ENCODE peak calls at places on chromosomes 7 and 10, in nine cellular contexts. K, A, D, M, I, L, Q, P and W are unnamed samples.
A peak's percentile ranks its signal among the peaks of the same experiment; 100 is the strongest.

GRCh38 chr10:124496150-124496549 is 34.5 kb downstream of the LHPP start:
- DNase-seq in M (no peak), P (no peak), D (no peak), K (no peak), Q (no peak), L (no peak), A (no peak), I (no peak), W (no peak)

GRCh38 chr7:45599851-45600706 is 25.9 kb downstream of the ADCY1 start:
- DNase-seq in A (no peak), L (no peak), P (peak; percentile 4), M (no peak), Q (no peak), K (no peak), I (no peak), D (no peak), W (no peak)

GRCh38 chr10:75956624-75957023 is 525.2 kb downstream of the LRMDA start:
- DNase-seq in P (no peak), A (peak; percentile 1), D (no peak), I (no peak), K (peak; percentile 12), Q (no peak), M (no peak), L (no peak), W (no peak)

GRCh38 chr7:133230591-133231194 is 22.2 kb upstream of the EXOC4 start:
- DNase-seq in K (peak; percentile 51), D (peak; percentile 66), M (peak; percentile 57), L (peak; percentile 24), Q (no peak), A (peak; percentile 56), I (peak; percentile 41), P (peak; percentile 50), W (peak; percentile 4)

GRCh38 chr10:117790621-117791020 is 248.1 kb downstream of the EMX2 start:
- DNase-seq in D (no peak), K (no peak), A (no peak), P (no peak), Q (no peak), I (no peak), L (no peak), M (no peak), W (no peak)

GRCh38 chr7:86876132-86876531 is 183.3 kb downstream of the ELAPOR2 start:
- DNase-seq in Q (no peak), I (no peak), L (no peak), M (no peak), D (no peak), P (no peak), A (no peak), K (no peak), W (no peak)

GRCh38 chr7:42227523-42227922 is 9.5 kb downstream of the GLI3 start:
- DNase-seq in Q (no peak), L (no peak), I (no peak), D (no peak), A (no peak), M (no peak), P (peak; percentile 29), K (no peak), W (no peak)

GRCh38 chr10:108911814-108912541 is 1011.3 kb downstream of the XPNPEP1 start:
- DNase-seq in L (peak; percentile 39), D (peak; percentile 59), I (no peak), K (peak; percentile 65), A (peak; percentile 51), P (peak; percentile 33), M (peak; percentile 72), Q (peak; percentile 73), W (no peak)

GRCh38 chr7:16646427-16647081 is 573 bp downstream of the BZW2 start:
- DNase-seq in L (peak; percentile 38), I (no peak), K (peak; percentile 30), P (no peak), M (no peak), Q (no peak), D (no peak), A (no peak), W (peak; percentile 44)

GRCh38 chr7:92158660-92159575 is 20.0 kb downstream of the LRRD1 start:
- DNase-seq in Q (no peak), M (peak; percentile 92), A (peak; percentile 93), D (no peak), P (peak; percentile 36), I (no peak), K (peak; percentile 88), L (no peak), W (no peak)

GRCh38 chr7:126845331-126845730 is 407.4 kb downstream of the GRM8 start:
- DNase-seq in I (no peak), D (no peak), Q (no peak), A (no peak), K (no peak), L (no peak), M (no peak), P (no peak), W (no peak)

GRCh38 chr7:85851571-85852193 is 664.8 kb upstream of the SEMA3D start:
- DNase-seq in Q (no peak), D (no peak), I (no peak), L (no peak), K (peak; percentile 43), A (peak; percentile 69), M (peak; percentile 48), P (peak; percentile 10), W (no peak)

GRCh38 chr10:34889004-34889869 is 74.1 kb upstream of the PARD3 start:
- DNase-seq in K (peak; percentile 90), P (no peak), I (no peak), Q (no peak), M (no peak), A (no peak), L (no peak), D (no peak), W (no peak)

GRCh38 chr7:78232806-78233205 is 434.2 kb downstream of the PHTF2 start:
- DNase-seq in Q (no peak), D (no peak), P (no peak), M (peak; percentile 58), I (no peak), L (no peak), K (peak; percentile 58), A (peak; percentile 69), W (no peak)

GRCh38 chr7:155316427-155317113 is 18.9 kb downstream of the INSIG1 start:
- DNase-seq in M (no peak), I (no peak), D (no peak), Q (no peak), K (no peak), L (no peak), P (no peak), A (no peak), W (no peak)

GRCh38 chr7:101880536-101881443 is 63.4 kb downstream of the CUX1 start:
- DNase-seq in D (no peak), K (peak; percentile 31), P (no peak), Q (no peak), A (peak; percentile 42), I (no peak), L (no peak), M (no peak), W (no peak)